ENCODE peak calls at places on chromosomes 16 and 17, in six cellular contexts. F is cardiac fibroblast, B is adrenal gland, V is AG04449, T is brain microvascular endothelial cell, D is fibroblast of the aortic adventitia. G is an unnamed sample.
A peak's percentile ranks its signal among the peaks of the same experiment; 100 is the strongest.

GRCh38 chr16:66695935-66696668 is 441 bp downstream of the CMTM4 start:
- DNase-seq in T (no peak), F (no peak), D (no peak), B (peak; percentile 56), V (no peak), G (peak; percentile 15)

GRCh38 chr17:30203471-30203981 is 32.0 kb downstream of the SLC6A4 start:
- DNase-seq in B (peak; percentile 9), F (no peak), V (no peak), T (no peak), D (no peak), G (no peak)

GRCh38 chr16:5951486-5951885 is 853.9 kb upstream of the EEF2KMT start:
- DNase-seq in V (no peak), T (no peak), D (no peak), B (no peak), F (no peak), G (no peak)

GRCh38 chr16:29678691-29679267 is at the start of gene QPRT:
- DNase-seq in B (peak; percentile 79), F (peak; percentile 83), T (peak; percentile 28), D (peak; percentile 30), V (no peak), G (peak; percentile 57)

GRCh38 chr16:64711026-64711425 is 410.8 kb downstream of the CDH11 start:
- DNase-seq in T (peak; percentile 85), V (peak; percentile 91), D (peak; percentile 67), F (no peak), B (no peak), G (peak; percentile 39)

GRCh38 chr16:88760424-88761142 is 24.4 kb downstream of the PIEZO1 start:
- DNase-seq in F (no peak), D (no peak), V (no peak), B (peak; percentile 66), T (no peak), G (no peak)

GRCh38 chr16:760498-761343 is at the start of gene MSLN:
- DNase-seq in V (no peak), T (no peak), F (peak; percentile 22), B (no peak), D (no peak), G (peak; percentile 24)

GRCh38 chr17:59381716-59382570 is 50.5 kb downstream of the YPEL2 start:
- DNase-seq in V (no peak), T (no peak), B (no peak), D (peak; percentile 25), F (peak; percentile 48), G (peak; percentile 39)

GRCh38 chr17:29379084-29379811 is 10.9 kb upstream of the TAOK1 start:
- DNase-seq in V (no peak), B (peak; percentile 39), F (no peak), D (no peak), T (no peak), G (no peak)

GRCh38 chr17:46979023-46979870 is at the start of gene RPRML:
- DNase-seq in V (no peak), D (no peak), B (no peak), T (no peak), F (peak; percentile 32), G (peak; percentile 7)

GRCh38 chr17:71208111-71208704 is 912.6 kb upstream of the SOX9 start:
- DNase-seq in B (no peak), F (peak; percentile 1), D (no peak), T (no peak), V (no peak), G (peak; percentile 27)

GRCh38 chr17:29565643-29566472 is 979 bp downstream of the ABHD15 start:
- DNase-seq in F (no peak), T (no peak), D (no peak), V (no peak), B (peak; percentile 56), G (no peak)

GRCh38 chr16:1546430-1546829 is 13.0 kb downstream of the TMEM204 start:
- DNase-seq in T (no peak), D (no peak), V (no peak), F (no peak), B (no peak), G (no peak)

GRCh38 chr17:47987240-47987835 is 16.4 kb downstream of the CDK5RAP3 start:
- DNase-seq in T (no peak), D (no peak), B (peak; percentile 72), V (no peak), F (no peak), G (no peak)

GRCh38 chr16:80273635-80274538 is 266.9 kb upstream of the DYNLRB2 start:
- DNase-seq in B (no peak), F (peak; percentile 7), V (peak; percentile 40), T (peak; percentile 55), D (peak; percentile 4), G (no peak)

GRCh38 chr16:17222756-17223411 is 247.9 kb downstream of the XYLT1 start:
- DNase-seq in B (peak; percentile 72), V (no peak), D (no peak), F (peak; percentile 1), T (no peak), G (no peak)

GRCh38 chr16:11232852-11233726 is 22.9 kb downstream of the SOCS1 start:
- DNase-seq in V (no peak), B (peak; percentile 59), T (no peak), F (no peak), D (no peak), G (no peak)

GRCh38 chr17:71068351-71068750 is 899.0 kb downstream of the KCNJ2 start:
- DNase-seq in V (no peak), T (peak; percentile 8), B (no peak), D (peak; percentile 4), F (no peak), G (no peak)

GRCh38 chr16:87233928-87234327 is 83.3 kb downstream of the C16orf95 start:
- DNase-seq in V (no peak), T (peak; percentile 57), B (no peak), F (peak; percentile 63), D (peak; percentile 46), G (peak; percentile 57)

GRCh38 chr17:82273327-82274133 is at the start of gene CSNK1D:
- DNase-seq in V (no peak), D (peak; percentile 82), T (peak; percentile 78), B (peak; percentile 95), F (peak; percentile 84), G (peak; percentile 83)

GRCh38 chr17:13154403-13154802 is 136.6 kb upstream of the ELAC2 start:
- DNase-seq in T (no peak), F (no peak), B (no peak), V (peak; percentile 42), D (no peak), G (no peak)

GRCh38 chr17:79612468-79613194 is 1.8 kb upstream of the RBFOX3 start:
- DNase-seq in B (peak; percentile 53), F (peak; percentile 12), D (peak; percentile 4), V (no peak), T (no peak), G (peak; percentile 26)

GRCh38 chr17:57532556-57532955 is 212.5 kb downstream of the CCDC182 start:
- DNase-seq in T (no peak), B (no peak), V (no peak), D (no peak), F (no peak), G (no peak)

GRCh38 chr17:27549251-27549919 is 81.6 kb upstream of the LGALS9 start:
- DNase-seq in T (no peak), V (no peak), B (peak; percentile 90), D (peak; percentile 70), F (peak; percentile 51), G (peak; percentile 43)

GRCh38 chr16:75593825-75594820 is 27.9 kb downstream of the GABARAPL2 start:
- DNase-seq in B (no peak), T (peak; percentile 49), F (peak; percentile 26), D (peak; percentile 47), V (peak; percentile 26), G (peak; percentile 46)

GRCh38 chr16:11302977-11303376 is 21.8 kb upstream of the PRM1 start:
- DNase-seq in V (no peak), T (no peak), D (no peak), F (no peak), B (no peak), G (no peak)

GRCh38 chr16:71337631-71338030 is 20.9 kb upstream of the CALB2 start:
- DNase-seq in D (no peak), V (no peak), F (no peak), B (no peak), T (no peak), G (no peak)

GRCh38 chr17:1797323-1797722 is 32.4 kb downstream of the SMYD4 start:
- DNase-seq in T (no peak), B (no peak), F (no peak), V (no peak), D (no peak), G (no peak)

GRCh38 chr17:44183024-44183423 is 3.7 kb upstream of the TMUB2 start:
- DNase-seq in T (no peak), F (no peak), V (no peak), D (no peak), B (no peak), G (no peak)

GRCh38 chr16:46972429-46972970 is 974 bp downstream of the DNAJA2 start:
- DNase-seq in V (no peak), F (peak; percentile 19), D (peak; percentile 39), T (peak; percentile 5), B (no peak), G (no peak)
- H3K4me3 ChIP-seq in V (peak overlapping the region; percentile 93), F (peak overlapping the region; percentile 94), D (peak overlapping the region; percentile 73), T (peak overlapping the region; percentile 83), B (peak overlapping the region; percentile 89), G (peak overlapping the region; percentile 86)

GRCh38 chr16:69339289-69340094 is at the start of the genes COG8 and NIP7:
- DNase-seq in T (peak; percentile 98), F (peak; percentile 99), B (peak; percentile 99), V (peak; percentile 86), D (peak; percentile 99), G (peak; percentile 99)
- TF ChIP-seq CTCF in T (peak; percentile 88), F (peak; percentile 82), B (peak; percentile 88), V (peak; percentile 88), D (peak; percentile 83), G (peak; percentile 79)

GRCh38 chr16:31870809-31871208 is 2.8 kb upstream of the ZNF267 start:
- DNase-seq in F (no peak), B (no peak), T (no peak), D (no peak), V (no peak), G (no peak)

GRCh38 chr16:31868701-31869167 is 4.9 kb upstream of the ZNF267 start:
- DNase-seq in T (peak; percentile 78), D (peak; percentile 81), F (peak; percentile 80), B (peak; percentile 93), V (no peak), G (peak; percentile 82)

GRCh38 chr16:31868164-31868563 is 5.4 kb upstream of the ZNF267 start:
- DNase-seq in F (no peak), T (no peak), D (no peak), V (no peak), B (no peak), G (no peak)

GRCh38 chr16:31871510-31871909 is 2.1 kb upstream of the ZNF267 start:
- DNase-seq in V (no peak), D (no peak), B (no peak), T (no peak), F (no peak), G (no peak)

GRCh38 chr16:31869511-31870201 is 4.0 kb upstream of the ZNF267 start:
- DNase-seq in B (peak; percentile 75), F (peak; percentile 70), D (peak; percentile 67), T (peak; percentile 89), V (peak; percentile 23), G (peak; percentile 89)
- H3K4me3 ChIP-seq in B (no peak overlapping the region), F (no peak overlapping the region), D (no peak overlapping the region), T (no peak overlapping the region), V (no peak overlapping the region), G (no peak overlapping the region)

DNA sequence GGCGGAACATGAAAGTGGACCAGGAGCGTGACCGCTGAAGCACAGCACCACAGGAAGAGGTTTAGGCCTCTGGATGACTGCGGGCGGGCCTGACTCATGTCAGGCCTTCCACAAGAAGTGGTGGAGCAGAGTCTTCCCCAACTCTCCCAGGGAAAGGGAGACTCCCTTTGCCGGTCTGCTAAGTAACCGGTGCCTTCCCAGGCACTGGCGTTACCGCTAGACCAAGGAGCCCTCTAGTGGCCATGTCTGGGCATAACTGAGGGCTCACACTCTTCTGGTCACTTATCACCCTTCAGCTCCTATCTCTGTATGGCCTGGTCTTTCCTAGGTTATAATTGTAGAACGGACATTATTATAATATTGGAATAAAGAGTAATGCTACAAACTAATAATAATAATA is 1931.9 kb downstream of the TP53TG3F start:
- DNase-seq in F (peak; percentile 39), T (peak; percentile 7), B (peak; percentile 77), V (no peak), D (peak; percentile 19), G (peak; percentile 37)
- TF ChIP-seq CTCF in F (peak; percentile 54), T (peak; percentile 68), B (peak; percentile 51), V (no peak), D (peak; percentile 51), G (peak; percentile 50)